ENCODE peak calls at places on chromosomes 7 and 10, in nine cellular contexts. U, P, D, N, B, O, S, M and F are unnamed samples.

GRCh38 chr10:100338434-100339036 is 8.5 kb upstream of the SCD start:
- DNase-seq in B (peak), D (peak), O (peak), M (peak), N (peak), U (peak), P (peak), S (peak), F (peak)

GRCh38 chr7:149569025-149569725 is 71.6 kb upstream of the ZNF746 start:
- DNase-seq in P (no peak), U (no peak), O (peak), B (no peak), D (no peak), S (no peak), M (peak), N (no peak), F (no peak)

GRCh38 chr10:119614686-119615085 is 17.9 kb upstream of the TIAL1 start:
- DNase-seq in P (no peak), O (no peak), U (peak), B (no peak), N (no peak), M (no peak), S (no peak), D (no peak), F (no peak)

GRCh38 chr7:110975476-110975875 is 115.5 kb upstream of the LRRN3 start:
- DNase-seq in M (no peak), S (no peak), O (no peak), B (no peak), U (no peak), P (no peak), D (no peak), N (no peak), F (no peak)

GRCh38 chr7:133290676-133291332 is 37.9 kb downstream of the EXOC4 start:
- DNase-seq in O (no peak), M (no peak), N (no peak), P (no peak), D (no peak), S (no peak), U (no peak), B (no peak), F (no peak)

GRCh38 chr7:7122701-7123281 is 59.6 kb upstream of the C1GALT1 start:
- DNase-seq in D (peak), S (no peak), N (no peak), O (no peak), M (no peak), P (no peak), U (no peak), B (no peak), F (no peak)

GRCh38 chr10:72353963-72354355 is 760 bp downstream of the DNAJB12 start:
- DNase-seq in S (no peak), N (peak), U (peak), P (no peak), M (no peak), D (peak), B (no peak), O (peak), F (no peak)

GRCh38 chr7:150716368-150716767 is at the start of gene GIMAP1:
- DNase-seq in U (peak), N (peak), P (peak), M (no peak), O (no peak), D (no peak), B (no peak), S (no peak), F (no peak)

GRCh38 chr7:98171449-98171848 is 39.8 kb upstream of the BHLHA15 start:
- DNase-seq in M (no peak), U (no peak), S (no peak), D (no peak), B (no peak), O (no peak), N (no peak), P (no peak), F (no peak)
- H3K27ac ChIP-seq in M (no peak), U (no peak), S (no peak), D (no peak), B (no peak), O (no peak), N (no peak), P (no peak), F (no peak)

GRCh38 chr10:18313146-18313542 is 172.9 kb downstream of the CACNB2 start:
- DNase-seq in B (no peak), M (no peak), U (no peak), P (no peak), S (no peak), D (no peak), O (no peak), N (no peak), F (no peak)
- H3K27ac ChIP-seq in B (no peak), M (no peak), U (no peak), P (no peak), S (no peak), D (no peak), O (no peak), N (peak), F (no peak)

GRCh38 chr7:121499526-121500123 is 103.5 kb upstream of the FAM3C start:
- DNase-seq in D (no peak), N (no peak), S (no peak), P (no peak), O (no peak), B (no peak), U (no peak), M (no peak), F (no peak)
- H3K27ac ChIP-seq in D (no peak), N (no peak), S (no peak), P (no peak), O (no peak), B (no peak), U (no peak), M (no peak), F (no peak)

GRCh38 chr10:45373003-45373782 is 823 bp upstream of the ALOX5 start:
- DNase-seq in B (no peak), S (peak), N (peak), U (peak), P (no peak), M (no peak), D (peak), O (peak), F (no peak)
- H3K27ac ChIP-seq in B (no peak), S (peak), N (no peak), U (peak), P (no peak), M (no peak), D (no peak), O (no peak), F (no peak)

DNA sequence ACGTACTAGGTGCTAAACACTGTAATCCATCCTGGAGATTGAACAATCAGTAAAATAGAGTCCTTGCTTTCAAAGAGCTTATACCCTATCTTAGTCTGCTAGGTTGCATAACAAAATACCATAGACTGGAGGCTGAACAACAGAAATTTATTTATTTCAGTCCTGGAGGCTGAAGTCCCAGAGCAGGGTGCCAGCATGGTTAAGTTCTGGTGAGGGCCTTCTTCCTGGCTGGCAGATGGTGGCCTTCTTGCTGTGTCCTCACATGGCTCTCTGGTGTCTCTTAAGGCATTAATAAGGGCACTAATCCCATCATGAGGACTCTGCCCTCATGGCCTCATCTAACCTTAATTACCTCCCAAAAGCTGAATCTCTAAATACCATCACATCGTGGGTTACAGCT is 43.1 kb upstream of the ICA1 start:
- DNase-seq in S (peak), N (no peak), P (no peak), M (no peak), U (no peak), B (no peak), O (no peak), D (no peak), F (no peak)
- H3K27ac ChIP-seq in S (no peak), N (no peak), P (no peak), M (no peak), U (no peak), B (no peak), O (no peak), D (no peak), F (no peak)

DNA sequence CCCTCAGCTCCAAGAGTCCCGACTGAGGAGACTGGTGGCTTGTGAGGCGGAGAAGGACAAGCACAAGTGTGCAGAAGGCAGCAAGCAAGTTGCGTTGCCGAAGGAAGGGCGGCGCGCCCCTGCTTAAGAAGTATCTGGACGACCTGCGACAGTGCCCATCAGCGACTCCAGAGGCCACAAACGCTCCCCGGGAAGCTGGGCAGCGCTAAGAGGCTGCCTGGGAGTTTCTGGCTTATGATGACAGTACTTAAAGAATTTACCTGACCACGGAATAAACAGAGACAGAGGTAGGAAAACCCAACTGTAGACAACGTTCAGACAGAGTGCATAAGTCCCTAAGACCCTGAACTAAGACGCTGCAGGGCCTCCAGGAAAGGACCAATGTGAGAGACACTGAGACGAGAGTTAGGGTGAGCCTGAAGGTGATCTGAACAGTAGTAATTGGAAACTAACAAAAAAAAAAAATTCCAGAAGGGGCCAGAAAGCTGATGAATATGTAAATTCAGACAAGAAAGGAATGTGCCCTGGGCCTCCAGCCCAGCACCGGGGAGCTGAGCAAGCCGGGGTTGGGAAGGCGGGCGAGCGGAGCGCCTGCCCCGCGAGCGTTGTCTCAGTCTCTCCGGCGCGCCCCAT is 1.0 kb downstream of the OSBPL3 start:
- DNase-seq in P (peak), U (peak), D (no peak), S (peak), O (peak), N (peak), M (peak), B (no peak), F (peak)
- H3K27ac ChIP-seq in P (peak), U (peak), D (peak), S (peak), O (peak), N (no peak), M (no peak), B (no peak), F (peak)

GRCh38 chr7:107785926-107786325 is 17.1 kb downstream of the SLC26A3 start:
- DNase-seq in O (no peak), B (no peak), U (no peak), D (no peak), N (no peak), S (no peak), M (no peak), P (peak), F (no peak)

GRCh38 chr7:107789647-107790046 is 13.4 kb downstream of the SLC26A3 start:
- DNase-seq in U (no peak), P (no peak), B (no peak), O (no peak), N (no peak), M (no peak), S (no peak), D (no peak), F (no peak)

GRCh38 chr7:107785170-107785569 is 17.9 kb downstream of the SLC26A3 start:
- DNase-seq in S (no peak), U (no peak), M (no peak), N (no peak), B (no peak), D (no peak), P (no peak), O (no peak), F (no peak)

GRCh38 chr7:107788662-107789061 is 14.4 kb downstream of the SLC26A3 start:
- DNase-seq in P (peak), U (no peak), M (no peak), N (no peak), S (no peak), D (no peak), O (no peak), B (no peak), F (no peak)

GRCh38 chr7:107788216-107788615 is 14.8 kb downstream of the SLC26A3 start:
- DNase-seq in S (no peak), N (no peak), P (no peak), B (no peak), U (no peak), M (no peak), O (no peak), D (no peak), F (no peak)
- H3K27ac ChIP-seq in S (no peak), N (no peak), P (no peak), B (no peak), U (no peak), M (no peak), O (no peak), D (no peak), F (no peak)

GRCh38 chr7:155471728-155472127 is 13.8 kb downstream of the EN2 start:
- DNase-seq in B (no peak), O (no peak), D (no peak), M (peak), S (no peak), N (no peak), P (no peak), U (no peak), F (peak)
- H3K27ac ChIP-seq in B (no peak), O (no peak), D (no peak), M (no peak), S (no peak), N (no peak), P (no peak), U (no peak), F (no peak)

GRCh38 chr7:64558781-64559180 is 4.1 kb downstream of the ZNF680 start:
- DNase-seq in B (no peak), N (no peak), O (no peak), M (no peak), D (no peak), P (no peak), U (no peak), S (no peak), F (no peak)
- H3K27ac ChIP-seq in B (no peak), N (peak), O (no peak), M (no peak), D (peak), P (peak), U (no peak), S (peak), F (peak)